ENCODE peak calls at places on chromosomes 2 and 18, in ten cellular contexts. D is A549, J is left lung, P is fibroblast of lung, K is bronchial epithelial cell, T is BE2C, Q is NB4, U is endothelial cell, C is kidney epithelial cell, M is choroid plexus epithelial cell. E is an unnamed sample.
A peak's percentile ranks its signal among the peaks of the same experiment; 100 is the strongest.

GRCh38 chr2:111227716-111228141 is 107.0 kb downstream of the BCL2L11 start:
- DNase-seq in P (peak; percentile 90), Q (no peak), K (no peak), M (peak; percentile 89), C (peak; percentile 73), J (no peak), U (no peak), D (no peak), T (no peak), E (no peak)

GRCh38 chr2:202750778-202751427 is 116.1 kb downstream of the FAM117B start:
- DNase-seq in T (no peak), M (peak; percentile 14), J (no peak), C (no peak), D (no peak), K (no peak), Q (no peak), P (no peak), U (no peak), E (no peak)

GRCh38 chr18:37564796-37565137 is 831 bp downstream of the CELF4 start:
- DNase-seq in J (peak; percentile 43), P (peak; percentile 45), K (peak; percentile 13), M (peak; percentile 45), C (no peak), T (no peak), Q (peak; percentile 4), U (peak; percentile 88), D (no peak), E (peak; percentile 96)

GRCh38 chr2:43269074-43269572 is 42.7 kb upstream of the ZFP36L2 start:
- DNase-seq in M (peak; percentile 99), Q (no peak), C (peak; percentile 81), K (peak; percentile 35), U (peak; percentile 18), P (peak; percentile 98), J (peak; percentile 84), D (no peak), T (peak; percentile 79), E (no peak)

GRCh38 chr2:166184789-166185188 is 57.0 kb upstream of the SCN1A start:
- DNase-seq in P (no peak), M (no peak), C (no peak), Q (no peak), K (peak; percentile 98), D (no peak), J (no peak), T (no peak), U (no peak), E (no peak)

GRCh38 chr2:71538656-71539265 is 85.4 kb downstream of the DYSF start:
- DNase-seq in K (no peak), J (no peak), Q (no peak), T (no peak), M (peak; percentile 3), C (no peak), P (no peak), U (no peak), D (no peak), E (no peak)

GRCh38 chr2:70190086-70190412 is 770 bp downstream of the C2orf42 start:
- DNase-seq in T (no peak), K (no peak), Q (peak; percentile 76), C (no peak), U (no peak), D (no peak), J (no peak), M (peak; percentile 70), P (no peak), E (peak; percentile 9)

GRCh38 chr18:79912409-79912991 is 39.0 kb downstream of the SLC66A2 start:
- DNase-seq in U (no peak), C (no peak), D (no peak), T (no peak), P (peak; percentile 65), M (peak; percentile 79), J (no peak), K (no peak), Q (no peak), E (no peak)

GRCh38 chr2:166239548-166239947 is 111.7 kb upstream of the SCN1A start:
- DNase-seq in D (peak; percentile 6), K (peak; percentile 97), P (peak; percentile 96), T (no peak), U (no peak), M (peak; percentile 93), J (no peak), Q (no peak), C (peak; percentile 75), E (no peak)

GRCh38 chr2:216316743-216317142 is 55.5 kb downstream of the MARCHF4 start:
- DNase-seq in D (peak; percentile 85), K (peak; percentile 80), T (no peak), J (no peak), Q (no peak), M (peak; percentile 50), C (peak; percentile 74), P (peak; percentile 82), U (no peak), E (no peak)

GRCh38 chr2:9417725-9418124 is 5.6 kb downstream of the ITGB1BP1 start:
- DNase-seq in Q (no peak), K (no peak), D (no peak), M (no peak), T (no peak), P (no peak), C (no peak), J (no peak), U (no peak), E (no peak)

GRCh38 chr2:190682168-190682567 is 33.3 kb downstream of the NAB1 start:
- DNase-seq in K (peak; percentile 30), T (no peak), P (peak; percentile 67), J (no peak), Q (no peak), C (no peak), U (no peak), M (peak; percentile 79), D (no peak), E (no peak)

GRCh38 chr2:204479557-204479956 is 65.7 kb upstream of the PARD3B start:
- DNase-seq in U (no peak), K (peak; percentile 60), C (peak; percentile 49), J (no peak), Q (no peak), P (peak; percentile 49), D (peak; percentile 7), T (no peak), M (peak; percentile 53), E (no peak)

GRCh38 chr18:6729247-6730091 is at the start of gene ARHGAP28:
- DNase-seq in P (peak; percentile 96), M (peak; percentile 91), J (peak; percentile 82), Q (no peak), D (peak; percentile 5), T (peak; percentile 82), U (peak; percentile 90), C (no peak), K (peak; percentile 34), E (peak; percentile 91)

GRCh38 chr2:110106642-110107041 is 9.0 kb downstream of the MALL start:
- DNase-seq in T (no peak), U (no peak), D (peak; percentile 58), C (no peak), K (peak; percentile 74), J (no peak), P (peak; percentile 97), M (peak; percentile 74), Q (peak; percentile 54), E (no peak)

GRCh38 chr2:196131384-196131861 is 40.0 kb downstream of the STK17B start:
- DNase-seq in J (no peak), T (peak; percentile 73), U (no peak), Q (peak; percentile 91), C (no peak), K (peak; percentile 50), M (peak; percentile 42), D (no peak), P (peak; percentile 25), E (no peak)
- TF ChIP-seq CTCF in J (peak; percentile 65), T (peak; percentile 65), U (peak; percentile 32), Q (peak; percentile 51), C (peak; percentile 18), K (peak; percentile 58), M (peak; percentile 51), D (peak; percentile 15), P (no peak), E (no peak)

GRCh38 chr2:63301481-63301880 is 250.9 kb downstream of the OTX1 start:
- DNase-seq in Q (peak; percentile 42), P (no peak), T (no peak), D (no peak), K (no peak), C (no peak), U (no peak), J (no peak), M (peak; percentile 6), E (no peak)

DNA sequence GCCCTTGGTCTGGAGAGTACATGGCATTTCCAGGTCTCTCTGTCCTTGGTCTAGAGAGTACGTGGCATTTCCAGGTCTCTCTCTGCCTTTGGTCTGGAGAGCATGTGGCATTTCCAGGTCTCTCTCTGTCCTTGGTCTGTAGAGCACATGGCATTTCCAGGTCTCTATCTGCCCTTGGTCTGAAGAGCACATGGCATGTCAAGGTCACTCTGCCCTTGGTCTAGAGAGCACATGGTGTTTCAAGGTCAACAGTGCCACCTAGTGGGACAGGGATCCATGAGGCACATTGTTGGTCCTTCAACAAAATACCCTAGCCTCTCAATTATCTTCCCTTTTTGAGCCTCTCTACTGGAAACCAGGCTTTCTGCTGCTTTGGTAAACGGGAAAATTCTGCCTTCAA is 250.2 kb downstream of the OTX1 start:
- DNase-seq in U (no peak), C (no peak), K (no peak), T (no peak), P (no peak), M (no peak), J (no peak), Q (peak; percentile 53), D (no peak), E (no peak)
- TF ChIP-seq CTCF in U (no peak), C (no peak), K (no peak), T (no peak), P (no peak), M (peak; percentile 13), J (no peak), Q (no peak), D (no peak), E (no peak)

GRCh38 chr2:66013456-66013855 is 421.5 kb upstream of the MEIS1 start:
- DNase-seq in U (no peak), J (no peak), M (peak; percentile 1), C (no peak), D (no peak), T (no peak), P (no peak), K (no peak), Q (no peak), E (no peak)
- TF ChIP-seq CTCF in U (no peak), J (no peak), M (peak; percentile 10), C (no peak), D (peak; percentile 40), T (no peak), P (no peak), K (peak; percentile 5), Q (no peak), E (no peak)

GRCh38 chr2:176913955-176914354 is 298.6 kb upstream of the HNRNPA3 start:
- DNase-seq in M (no peak), D (no peak), J (no peak), T (no peak), K (no peak), P (no peak), Q (no peak), U (no peak), C (no peak), E (no peak)
- TF ChIP-seq CTCF in M (no peak), D (no peak), J (no peak), T (no peak), K (no peak), P (no peak), Q (no peak), U (no peak), C (no peak), E (no peak)

E was measured in nephron progenitor cell.